ENCODE peak calls at places on chromosome 1, in four cellular contexts. C, Y, T and A are unnamed samples.

GRCh38 chr1:101025283-101025679 is 303 bp downstream of the DPH5 start:
- DNase-seq in C (peak; percentile 40), Y (peak; percentile 48), T (no peak), A (no peak)

GRCh38 chr1:223144431-223144830 is 1.4 kb upstream of the TLR5 start:
- DNase-seq in C (peak; percentile 19), Y (no peak), T (no peak), A (no peak)

GRCh38 chr1:165747632-165748452 is 20.8 kb downstream of the TMCO1 start:
- DNase-seq in C (no peak), Y (no peak), T (no peak), A (no peak)

GRCh38 chr1:204295666-204296065 is 64.1 kb downstream of the PLEKHA6 start:
- DNase-seq in C (no peak), Y (no peak), T (no peak), A (no peak)

GRCh38 chr1:19044471-19044870 is 88.0 kb upstream of the IFFO2 start:
- DNase-seq in C (no peak), Y (no peak), T (no peak), A (no peak)

GRCh38 chr1:190067592-190067991 is 410.1 kb downstream of the BRINP3 start:
- DNase-seq in C (no peak), Y (no peak), T (no peak), A (no peak)

GRCh38 chr1:150931773-150932172 is 5.6 kb downstream of the SETDB1 start:
- DNase-seq in C (no peak), Y (peak; percentile 20), T (no peak), A (no peak)

GRCh38 chr1:7379445-7379971 is 391.6 kb upstream of the VAMP3 start:
- DNase-seq in C (peak; percentile 38), Y (peak; percentile 82), T (no peak), A (peak; percentile 92)

GRCh38 chr1:90487040-90487439 is 230.1 kb downstream of the BARHL2 start:
- DNase-seq in C (no peak), Y (no peak), T (no peak), A (no peak)

GRCh38 chr1:187417524-187417923 is 588.8 kb downstream of the PLA2G4A start:
- DNase-seq in C (no peak), Y (no peak), T (no peak), A (no peak)

GRCh38 chr1:10990828-10991227 is 21.6 kb upstream of the TARDBP start:
- DNase-seq in C (no peak), Y (no peak), T (no peak), A (no peak)

GRCh38 chr1:2628191-2628932 is 4.5 kb downstream of the MMEL1 start:
- DNase-seq in C (no peak), Y (no peak), T (no peak), A (no peak)

GRCh38 chr1:78176448-78176847 is 130.7 kb downstream of the GIPC2 start:
- DNase-seq in C (peak; percentile 51), Y (no peak), T (no peak), A (peak; percentile 69)

GRCh38 chr1:158930504-158930903 is 848 bp upstream of the PYHIN1 start:
- DNase-seq in C (no peak), Y (no peak), T (no peak), A (no peak)

GRCh38 chr1:152309955-152310354 is 15.1 kb downstream of the FLG start:
- DNase-seq in C (no peak), Y (no peak), T (no peak), A (no peak)

GRCh38 chr1:33633019-33633801 is 160.8 kb downstream of the ZSCAN20 start:
- DNase-seq in C (peak; percentile 94), Y (peak; percentile 93), T (peak; percentile 90), A (peak; percentile 85)

GRCh38 chr1:108503062-108503740 is 53.1 kb downstream of the NBPF6 start:
- DNase-seq in C (peak; percentile 41), Y (no peak), T (no peak), A (no peak)

GRCh38 chr1:7402548-7402850 is 368.6 kb upstream of the VAMP3 start:
- DNase-seq in C (no peak), Y (no peak), T (no peak), A (no peak)

GRCh38 chr1:38371505-38371844 is 324.9 kb upstream of the POU3F1 start:
- DNase-seq in C (no peak), Y (no peak), T (no peak), A (peak; percentile 30)

GRCh38 chr1:155043259-155043658 is 7.9 kb upstream of the ADAM15 start:
- DNase-seq in C (no peak), Y (no peak), T (no peak), A (no peak)

GRCh38 chr1:149978547-149979023 is 31.9 kb downstream of the OTUD7B start:
- DNase-seq in C (peak; percentile 38), Y (peak; percentile 76), T (no peak), A (no peak)

GRCh38 chr1:240464099-240464498 is 147.9 kb downstream of the GREM2 start:
- DNase-seq in C (no peak), Y (no peak), T (no peak), A (no peak)

GRCh38 chr1:217134857-217135568 is 411.8 kb upstream of the ESRRG start:
- DNase-seq in C (peak; percentile 62), Y (peak; percentile 2), T (peak; percentile 91), A (no peak)

GRCh38 chr1:32742132-32742947 is 39.8 kb upstream of the SYNC start:
- DNase-seq in C (no peak), Y (peak; percentile 21), T (peak; percentile 35), A (no peak)

GRCh38 chr1:92968138-92969032 is 7.1 kb upstream of the DIPK1A start:
- DNase-seq in C (no peak), Y (peak; percentile 37), T (no peak), A (peak; percentile 21)

GRCh38 chr1:161139765-161140164 is 7.3 kb upstream of the DEDD start:
- DNase-seq in C (peak; percentile 67), Y (peak; percentile 83), T (peak; percentile 51), A (peak; percentile 47)

GRCh38 chr1:50969611-50970507 is at the start of gene CDKN2C:
- DNase-seq in C (peak; percentile 47), Y (peak; percentile 76), T (peak; percentile 90), A (peak; percentile 91)

GRCh38 chr1:162942903-162943567 is 82.1 kb upstream of the CCDC190 start:
- DNase-seq in C (peak; percentile 3), Y (no peak), T (no peak), A (no peak)

GRCh38 chr1:227899141-227899819 is 48.5 kb downstream of the WNT9A start:
- DNase-seq in C (no peak), Y (no peak), T (peak; percentile 0), A (no peak)

GRCh38 chr1:27789511-27790154 is 16.6 kb downstream of the STX12 start:
- DNase-seq in C (peak; percentile 26), Y (peak; percentile 98), T (peak; percentile 47), A (no peak)

GRCh38 chr1:14681182-14681581 is 82.7 kb downstream of the KAZN start:
- DNase-seq in C (no peak), Y (no peak), T (no peak), A (no peak)

GRCh38 chr1:167099851-167100250 is 6.0 kb downstream of the STYXL2 start:
- DNase-seq in C (no peak), Y (no peak), T (no peak), A (peak; percentile 49)

GRCh38 chr1:97999320-97999719 is 78.5 kb upstream of the DPYD start:
- DNase-seq in C (no peak), Y (no peak), T (no peak), A (no peak)

GRCh38 chr1:64172458-64172983 is 30.9 kb upstream of the UBE2U start:
- DNase-seq in C (no peak), Y (no peak), T (no peak), A (peak; percentile 48)

GRCh38 chr1:189619682-189620332 is 857.9 kb downstream of the BRINP3 start:
- DNase-seq in C (no peak), Y (no peak), T (no peak), A (peak; percentile 64)

GRCh38 chr1:61782771-61783170 is 40.5 kb downstream of the PATJ start:
- DNase-seq in C (no peak), Y (no peak), T (no peak), A (no peak)